ENCODE peak calls at places on chromosomes 4 and X, in nine cellular contexts. One of them, this sample, is unnamed. For H3K4me1, the result is how much of the 10 kb centered on the place peaks cover.

GRCh38 chr4:77797239-77797638 is 21.9 kb downstream of the CNOT6L start:
- DNase-seq in heart right ventricle: no peak
- DNase-seq in PC-3: peak
- DNase-seq in psoas muscle: no peak
- DNase-seq in DND-41: no peak
- DNase-seq in SJSA1: no peak
- DNase-seq in CD4-positive, alpha-beta memory T cell: no peak
- DNase-seq in fibroblast of lung: no peak
- DNase-seq in SK-N-SH: no peak
- DNase-seq in this sample: no peak

GRCh38 chr4:75490155-75490554 is 24.0 kb downstream of the RCHY1 start:
- DNase-seq in psoas muscle: no peak
- DNase-seq in CD4-positive, alpha-beta memory T cell: no peak
- DNase-seq in SK-N-SH: no peak
- DNase-seq in DND-41: no peak
- DNase-seq in heart right ventricle: no peak
- DNase-seq in fibroblast of lung: peak
- DNase-seq in PC-3: peak
- DNase-seq in SJSA1: no peak
- DNase-seq in this sample: no peak

GRCh38 chrX:150558424-150558823 is 10.0 kb upstream of the MTM1 start:
- DNase-seq in PC-3: no peak
- DNase-seq in fibroblast of lung: no peak
- DNase-seq in SJSA1: no peak
- DNase-seq in SK-N-SH: no peak
- DNase-seq in psoas muscle: no peak
- DNase-seq in CD4-positive, alpha-beta memory T cell: no peak
- DNase-seq in heart right ventricle: no peak
- DNase-seq in DND-41: no peak
- DNase-seq in this sample: no peak

GRCh38 chr4:110003401-110004187 is 90.9 kb downstream of the EGF start:
- DNase-seq in SK-N-SH: no peak
- DNase-seq in CD4-positive, alpha-beta memory T cell: no peak
- DNase-seq in psoas muscle: no peak
- DNase-seq in DND-41: no peak
- DNase-seq in SJSA1: no peak
- DNase-seq in PC-3: no peak
- DNase-seq in fibroblast of lung: no peak
- DNase-seq in heart right ventricle: no peak
- DNase-seq in this sample: no peak

GRCh38 chr4:188246488-188246887 is 107.2 kb downstream of the TRIML1 start:
- DNase-seq in heart right ventricle: no peak
- DNase-seq in PC-3: peak
- DNase-seq in CD4-positive, alpha-beta memory T cell: no peak
- DNase-seq in fibroblast of lung: peak
- DNase-seq in SJSA1: no peak
- DNase-seq in psoas muscle: no peak
- DNase-seq in SK-N-SH: no peak
- DNase-seq in DND-41: no peak
- DNase-seq in this sample: no peak

GRCh38 chr4:14070289-14070880 is 442.9 kb upstream of the BOD1L1 start:
- DNase-seq in CD4-positive, alpha-beta memory T cell: no peak
- DNase-seq in SK-N-SH: no peak
- DNase-seq in DND-41: no peak
- DNase-seq in PC-3: no peak
- DNase-seq in psoas muscle: no peak
- DNase-seq in SJSA1: no peak
- DNase-seq in fibroblast of lung: no peak
- DNase-seq in heart right ventricle: no peak
- DNase-seq in this sample: no peak

GRCh38 chrX:153456161-153456560 is 10.3 kb upstream of the TREX2 start:
- DNase-seq in heart right ventricle: peak
- DNase-seq in fibroblast of lung: no peak
- DNase-seq in SJSA1: no peak
- DNase-seq in CD4-positive, alpha-beta memory T cell: no peak
- DNase-seq in DND-41: no peak
- DNase-seq in PC-3: no peak
- DNase-seq in psoas muscle: peak
- DNase-seq in SK-N-SH: no peak
- DNase-seq in this sample: peak

GRCh38 chrX:145751943-145752342 is 65.7 kb upstream of the SLITRK2 start:
- DNase-seq in psoas muscle: no peak
- DNase-seq in fibroblast of lung: peak
- DNase-seq in heart right ventricle: no peak
- DNase-seq in CD4-positive, alpha-beta memory T cell: no peak
- DNase-seq in DND-41: no peak
- DNase-seq in PC-3: peak
- DNase-seq in SJSA1: no peak
- DNase-seq in SK-N-SH: no peak
- DNase-seq in this sample: no peak

DNA sequence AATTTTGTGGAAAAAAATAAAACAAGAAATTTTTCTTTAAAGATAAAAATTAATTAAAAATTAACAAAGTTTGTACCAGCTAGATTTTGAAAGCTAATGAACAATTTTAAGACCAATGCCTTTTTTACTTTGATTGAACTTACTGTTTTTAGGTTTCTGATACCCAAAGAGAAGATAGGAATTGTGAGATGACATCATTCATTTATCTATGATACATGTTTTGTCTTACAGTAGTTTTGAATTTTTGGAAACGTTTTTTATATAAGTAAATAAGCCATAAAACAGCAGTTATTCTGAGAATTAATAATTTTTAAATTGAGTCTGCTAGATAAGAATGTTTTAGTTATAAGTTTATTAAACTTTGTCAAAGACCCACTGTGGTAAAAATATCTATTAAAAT is 65.0 kb upstream of the GPR174 start:
- DNase-seq in SK-N-SH: no peak
- DNase-seq in SJSA1: no peak
- DNase-seq in fibroblast of lung: no peak
- DNase-seq in DND-41: no peak
- DNase-seq in psoas muscle: no peak
- DNase-seq in heart right ventricle: no peak
- DNase-seq in CD4-positive, alpha-beta memory T cell: no peak
- DNase-seq in PC-3: no peak
- DNase-seq in this sample: no peak
- H3K27ac ChIP-seq in SK-N-SH: no peak
- H3K27ac ChIP-seq in SJSA1: no peak
- H3K27ac ChIP-seq in fibroblast of lung: no peak
- H3K27ac ChIP-seq in DND-41: no peak
- H3K27ac ChIP-seq in psoas muscle: no peak
- H3K27ac ChIP-seq in heart right ventricle: no peak
- H3K27ac ChIP-seq in CD4-positive, alpha-beta memory T cell: no peak
- H3K27ac ChIP-seq in PC-3: no peak
- H3K27ac ChIP-seq in this sample: no peak

GRCh38 chrX:78950157-78950556 is 5.0 kb downstream of the P2RY10 start:
- DNase-seq in DND-41: no peak
- DNase-seq in CD4-positive, alpha-beta memory T cell: no peak
- DNase-seq in PC-3: no peak
- DNase-seq in fibroblast of lung: no peak
- DNase-seq in SK-N-SH: no peak
- DNase-seq in heart right ventricle: no peak
- DNase-seq in SJSA1: no peak
- DNase-seq in psoas muscle: no peak
- DNase-seq in this sample: no peak
- H3K4me3 ChIP-seq in DND-41: no peak
- H3K4me3 ChIP-seq in CD4-positive, alpha-beta memory T cell: no peak
- H3K4me3 ChIP-seq in PC-3: no peak
- H3K4me3 ChIP-seq in fibroblast of lung: no peak
- H3K4me3 ChIP-seq in SK-N-SH: no peak
- H3K4me3 ChIP-seq in heart right ventricle: no peak
- H3K4me3 ChIP-seq in SJSA1: no peak
- H3K4me3 ChIP-seq in psoas muscle: no peak
- H3K4me3 ChIP-seq in this sample: no peak

DNA sequence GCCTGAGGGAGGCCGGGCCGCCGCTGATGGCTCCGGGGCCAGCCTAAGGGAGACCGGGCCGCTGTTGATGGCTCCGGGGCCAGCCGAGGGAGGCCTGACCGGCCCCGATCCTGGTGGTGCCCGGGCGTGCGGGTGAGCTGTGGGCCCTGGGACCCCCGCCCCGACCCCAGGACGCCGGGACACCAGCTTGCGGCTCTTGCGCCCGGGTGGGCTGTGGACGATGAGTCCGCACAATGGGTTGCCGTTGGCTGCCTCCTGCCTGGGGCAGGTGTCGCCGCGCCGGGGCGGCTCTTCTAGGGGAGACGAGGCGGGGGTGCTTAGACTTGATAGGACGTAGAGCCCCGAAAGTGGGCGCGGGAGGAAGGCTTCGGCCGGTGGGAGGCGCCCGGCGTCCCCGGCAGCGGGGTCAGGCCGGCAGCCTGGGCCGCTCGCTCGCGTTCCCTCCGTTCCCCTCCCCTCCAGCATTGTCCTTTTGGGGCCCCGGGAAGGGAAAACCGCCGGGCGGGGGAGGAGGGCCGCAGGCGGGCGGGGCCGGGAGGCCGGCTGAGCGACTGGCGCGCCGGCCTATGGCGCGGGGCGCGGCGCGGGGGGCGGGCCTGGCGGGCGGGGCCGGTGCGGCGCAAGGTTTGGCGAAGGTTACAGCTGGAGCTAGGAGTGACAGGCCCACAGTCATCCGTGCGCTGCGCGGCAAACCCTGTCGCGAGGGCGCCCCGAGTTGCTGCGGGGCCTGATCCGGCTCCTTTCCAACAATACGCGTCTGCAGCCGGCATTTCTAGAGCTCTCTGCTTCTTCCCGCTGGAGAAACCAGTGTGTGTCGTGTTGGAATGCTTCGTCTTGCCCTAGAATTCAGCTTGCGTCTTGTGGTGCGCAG is 819 bp downstream of the KIAA0232 start:
- DNase-seq in heart right ventricle: peak
- DNase-seq in PC-3: peak
- DNase-seq in SJSA1: peak
- DNase-seq in CD4-positive, alpha-beta memory T cell: peak
- DNase-seq in psoas muscle: peak
- DNase-seq in SK-N-SH: peak
- DNase-seq in fibroblast of lung: peak
- DNase-seq in DND-41: peak
- DNase-seq in this sample: peak
- H3K4me1 ChIP-seq in heart right ventricle: under half
- H3K4me1 ChIP-seq in PC-3: under half
- H3K4me1 ChIP-seq in SJSA1: under half
- H3K4me1 ChIP-seq in CD4-positive, alpha-beta memory T cell: under half
- H3K4me1 ChIP-seq in psoas muscle: half or more
- H3K4me1 ChIP-seq in SK-N-SH: under half
- H3K4me1 ChIP-seq in fibroblast of lung: under half
- H3K4me1 ChIP-seq in DND-41: under half
- H3K4me1 ChIP-seq in this sample: under half

GRCh38 chrX:115906276-115906675 is 264.3 kb upstream of the AGTR2 start:
- DNase-seq in SK-N-SH: no peak
- DNase-seq in fibroblast of lung: no peak
- DNase-seq in DND-41: no peak
- DNase-seq in PC-3: no peak
- DNase-seq in SJSA1: no peak
- DNase-seq in CD4-positive, alpha-beta memory T cell: no peak
- DNase-seq in psoas muscle: no peak
- DNase-seq in heart right ventricle: no peak
- DNase-seq in this sample: no peak

GRCh38 chrX:115900425-115900824 is 270.1 kb upstream of the AGTR2 start:
- DNase-seq in DND-41: no peak
- DNase-seq in psoas muscle: no peak
- DNase-seq in SK-N-SH: no peak
- DNase-seq in SJSA1: no peak
- DNase-seq in fibroblast of lung: no peak
- DNase-seq in CD4-positive, alpha-beta memory T cell: no peak
- DNase-seq in PC-3: no peak
- DNase-seq in heart right ventricle: no peak
- DNase-seq in this sample: no peak

GRCh38 chrX:115901241-115901640 is 269.3 kb upstream of the AGTR2 start:
- DNase-seq in PC-3: no peak
- DNase-seq in SK-N-SH: no peak
- DNase-seq in heart right ventricle: no peak
- DNase-seq in SJSA1: no peak
- DNase-seq in psoas muscle: no peak
- DNase-seq in fibroblast of lung: no peak
- DNase-seq in DND-41: no peak
- DNase-seq in CD4-positive, alpha-beta memory T cell: no peak
- DNase-seq in this sample: no peak

GRCh38 chrX:115906881-115907280 is 263.7 kb upstream of the AGTR2 start:
- DNase-seq in fibroblast of lung: no peak
- DNase-seq in SJSA1: no peak
- DNase-seq in heart right ventricle: no peak
- DNase-seq in DND-41: no peak
- DNase-seq in CD4-positive, alpha-beta memory T cell: no peak
- DNase-seq in PC-3: no peak
- DNase-seq in psoas muscle: no peak
- DNase-seq in SK-N-SH: no peak
- DNase-seq in this sample: no peak

GRCh38 chrX:115902995-115903394 is 267.5 kb upstream of the AGTR2 start:
- DNase-seq in PC-3: no peak
- DNase-seq in psoas muscle: no peak
- DNase-seq in CD4-positive, alpha-beta memory T cell: no peak
- DNase-seq in fibroblast of lung: no peak
- DNase-seq in SK-N-SH: no peak
- DNase-seq in heart right ventricle: no peak
- DNase-seq in DND-41: no peak
- DNase-seq in SJSA1: no peak
- DNase-seq in this sample: no peak
- H3K27ac ChIP-seq in PC-3: no peak
- H3K27ac ChIP-seq in psoas muscle: no peak
- H3K27ac ChIP-seq in CD4-positive, alpha-beta memory T cell: no peak
- H3K27ac ChIP-seq in fibroblast of lung: no peak
- H3K27ac ChIP-seq in SK-N-SH: no peak
- H3K27ac ChIP-seq in heart right ventricle: no peak
- H3K27ac ChIP-seq in DND-41: no peak
- H3K27ac ChIP-seq in SJSA1: no peak
- H3K27ac ChIP-seq in this sample: no peak

DNA sequence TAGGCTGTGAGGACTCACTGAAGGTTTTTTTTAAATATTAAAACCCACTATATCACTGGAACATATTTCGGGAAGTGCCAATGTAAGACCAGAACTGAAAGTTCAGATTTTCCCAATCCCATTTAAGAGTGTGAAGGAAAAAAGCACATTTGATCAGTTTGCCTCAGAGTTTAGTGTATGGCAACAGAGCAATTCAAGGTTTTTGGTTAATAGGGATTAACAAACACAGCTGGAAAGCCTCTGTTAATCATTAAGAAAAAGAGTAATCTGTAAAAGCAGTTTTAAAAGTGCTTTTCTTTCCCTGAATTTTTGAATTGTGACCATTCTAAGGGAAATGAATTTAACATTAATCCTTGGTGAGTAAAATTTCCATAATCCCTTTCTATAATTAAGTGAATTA is 60.4 kb downstream of the NPY5R start:
- DNase-seq in psoas muscle: no peak
- DNase-seq in PC-3: no peak
- DNase-seq in CD4-positive, alpha-beta memory T cell: no peak
- DNase-seq in SK-N-SH: no peak
- DNase-seq in SJSA1: no peak
- DNase-seq in fibroblast of lung: no peak
- DNase-seq in DND-41: no peak
- DNase-seq in heart right ventricle: no peak
- DNase-seq in this sample: no peak
- H3K4me3 ChIP-seq in psoas muscle: no peak
- H3K4me3 ChIP-seq in PC-3: no peak
- H3K4me3 ChIP-seq in CD4-positive, alpha-beta memory T cell: no peak
- H3K4me3 ChIP-seq in SK-N-SH: no peak
- H3K4me3 ChIP-seq in SJSA1: no peak
- H3K4me3 ChIP-seq in fibroblast of lung: no peak
- H3K4me3 ChIP-seq in DND-41: no peak
- H3K4me3 ChIP-seq in heart right ventricle: no peak
- H3K4me3 ChIP-seq in this sample: peak

This sample was measured in right cardiac atrium.